ENCODE peak calls at places on chromosomes 7 and 10, in six cellular contexts. N is Panc1, F is kidney, O is lung, A is colonic mucosa, V is A549. Z is an unnamed sample.

GRCh38 chr7:148963583-148964509 is 64.5 kb downstream of the PDIA4 start:
- DNase-seq in O (no peak), F (peak; percentile 70), A (peak; percentile 47), V (no peak), N (no peak), Z (no peak)

GRCh38 chr7:227940-228339 is 35.6 kb downstream of the FAM20C start:
- DNase-seq in O (no peak), V (no peak), A (no peak), F (no peak), N (no peak), Z (no peak)

GRCh38 chr10:126966938-126967337 is 61.7 kb downstream of the DOCK1 start:
- DNase-seq in F (no peak), V (no peak), N (no peak), O (no peak), A (no peak), Z (no peak)

GRCh38 chr10:100339236-100339635 is 7.8 kb upstream of the SCD start:
- DNase-seq in N (no peak), F (no peak), O (no peak), A (no peak), V (no peak), Z (no peak)

GRCh38 chr10:112886463-112886862 is 63.6 kb upstream of the TCF7L2 start:
- DNase-seq in N (no peak), V (no peak), O (no peak), F (no peak), A (no peak), Z (no peak)

GRCh38 chr10:43208147-43209063 is 58.5 kb downstream of the RASGEF1A start:
- DNase-seq in N (no peak), F (peak; percentile 67), A (no peak), O (no peak), V (no peak), Z (no peak)

GRCh38 chr7:98866341-98866740 is 3.5 kb downstream of the TMEM130 start:
- DNase-seq in A (no peak), N (no peak), O (no peak), V (no peak), F (no peak), Z (no peak)

GRCh38 chr10:6114299-6114698 is 25.5 kb downstream of the RBM17 start:
- DNase-seq in A (no peak), N (no peak), V (no peak), F (no peak), O (no peak), Z (no peak)

GRCh38 chr7:75776295-75776971 is 4.4 kb upstream of the CCL26 start:
- DNase-seq in N (peak; percentile 67), F (no peak), A (no peak), V (no peak), O (no peak), Z (peak; percentile 60)

GRCh38 chr10:72126184-72126871 is 38.0 kb upstream of the SPOCK2 start:
- DNase-seq in F (no peak), A (no peak), O (no peak), V (peak; percentile 58), N (no peak), Z (peak; percentile 63)

GRCh38 chr10:116704926-116705325 is 37.4 kb downstream of the HSPA12A start:
- DNase-seq in O (no peak), A (no peak), V (no peak), N (no peak), F (no peak), Z (no peak)

GRCh38 chr10:74753295-74754211 is 72.8 kb upstream of the KAT6B start:
- DNase-seq in F (no peak), A (no peak), N (no peak), V (no peak), O (no peak), Z (no peak)

GRCh38 chr7:116305485-116306408 is 95.4 kb downstream of the TES start:
- DNase-seq in F (no peak), O (no peak), A (no peak), V (peak; percentile 52), N (no peak), Z (no peak)

GRCh38 chr10:28951484-28951883 is 274.2 kb downstream of the BAMBI start:
- DNase-seq in V (no peak), F (no peak), A (no peak), N (no peak), O (no peak), Z (no peak)

GRCh38 chr7:45573199-45573598 is 969 bp upstream of the ADCY1 start:
- DNase-seq in V (no peak), O (no peak), N (no peak), A (no peak), F (no peak), Z (no peak)

GRCh38 chr10:7195118-7195517 is 215.7 kb downstream of the SFMBT2 start:
- DNase-seq in F (no peak), O (no peak), A (no peak), V (no peak), N (no peak), Z (no peak)

GRCh38 chr7:75905785-75906604 is 9.0 kb upstream of the POR start:
- DNase-seq in O (peak; percentile 79), A (peak; percentile 27), N (no peak), V (peak; percentile 47), F (peak; percentile 92), Z (peak; percentile 20)

GRCh38 chr7:157022681-157023588 is 12.5 kb upstream of the MNX1 start:
- DNase-seq in A (peak; percentile 33), N (no peak), F (peak; percentile 41), V (no peak), O (peak; percentile 77), Z (no peak)

GRCh38 chr10:30694492-30695228 is 65.1 kb upstream of the LYZL2 start:
- DNase-seq in V (no peak), A (no peak), F (no peak), O (no peak), N (no peak), Z (no peak)

GRCh38 chr10:99395750-99396445 is 34.5 kb downstream of the GOT1 start:
- DNase-seq in V (no peak), N (no peak), F (no peak), A (no peak), O (no peak), Z (no peak)

GRCh38 chr10:24393206-24393605 is 184.3 kb downstream of the KIAA1217 start:
- DNase-seq in N (no peak), V (no peak), F (no peak), O (no peak), A (no peak), Z (no peak)

GRCh38 chr10:35392482-35393230 is 56.3 kb downstream of the CCNY start:
- DNase-seq in V (no peak), N (no peak), A (no peak), F (no peak), O (no peak), Z (no peak)

GRCh38 chr7:157522954-157523353 is 186.2 kb downstream of the DNAJB6 start:
- DNase-seq in A (no peak), V (no peak), N (no peak), F (no peak), O (no peak), Z (no peak)

GRCh38 chr10:79142522-79143309 is 74.0 kb downstream of the ZMIZ1 start:
- DNase-seq in V (no peak), A (no peak), N (no peak), O (no peak), F (no peak), Z (no peak)

GRCh38 chr10:79140083-79140793 is 71.5 kb downstream of the ZMIZ1 start:
- DNase-seq in V (no peak), F (no peak), A (no peak), N (no peak), O (no peak), Z (no peak)

GRCh38 chr10:79139124-79139835 is 70.5 kb downstream of the ZMIZ1 start:
- DNase-seq in V (no peak), F (peak; percentile 92), O (peak; percentile 53), A (no peak), N (no peak), Z (no peak)

GRCh38 chr10:79142064-79142491 is 73.3 kb downstream of the ZMIZ1 start:
- DNase-seq in V (no peak), O (no peak), A (no peak), F (peak; percentile 77), N (no peak), Z (no peak)

GRCh38 chr10:79140906-79141305 is 72.1 kb downstream of the ZMIZ1 start:
- DNase-seq in F (no peak), A (no peak), V (no peak), N (no peak), O (no peak), Z (no peak)
- H3K27ac ChIP-seq in F (no peak overlapping the region), A (no peak overlapping the region), V (peak overlapping the region; percentile 98), N (no peak overlapping the region), O (peak overlapping the region; percentile 63), Z (no peak overlapping the region)

GRCh38 chr7:139482662-139483466 is 609 bp downstream of the KLRG2 start:
- DNase-seq in V (no peak), A (peak; percentile 21), O (no peak), F (peak; percentile 73), N (no peak), Z (peak; percentile 16)
- H3K4me3 ChIP-seq in V (peak overlapping the region; percentile 51), A (peak overlapping the region; percentile 42), O (peak overlapping the region; percentile 21), F (no peak overlapping the region), N (no peak overlapping the region), Z (peak overlapping the region; percentile 24)

DNA sequence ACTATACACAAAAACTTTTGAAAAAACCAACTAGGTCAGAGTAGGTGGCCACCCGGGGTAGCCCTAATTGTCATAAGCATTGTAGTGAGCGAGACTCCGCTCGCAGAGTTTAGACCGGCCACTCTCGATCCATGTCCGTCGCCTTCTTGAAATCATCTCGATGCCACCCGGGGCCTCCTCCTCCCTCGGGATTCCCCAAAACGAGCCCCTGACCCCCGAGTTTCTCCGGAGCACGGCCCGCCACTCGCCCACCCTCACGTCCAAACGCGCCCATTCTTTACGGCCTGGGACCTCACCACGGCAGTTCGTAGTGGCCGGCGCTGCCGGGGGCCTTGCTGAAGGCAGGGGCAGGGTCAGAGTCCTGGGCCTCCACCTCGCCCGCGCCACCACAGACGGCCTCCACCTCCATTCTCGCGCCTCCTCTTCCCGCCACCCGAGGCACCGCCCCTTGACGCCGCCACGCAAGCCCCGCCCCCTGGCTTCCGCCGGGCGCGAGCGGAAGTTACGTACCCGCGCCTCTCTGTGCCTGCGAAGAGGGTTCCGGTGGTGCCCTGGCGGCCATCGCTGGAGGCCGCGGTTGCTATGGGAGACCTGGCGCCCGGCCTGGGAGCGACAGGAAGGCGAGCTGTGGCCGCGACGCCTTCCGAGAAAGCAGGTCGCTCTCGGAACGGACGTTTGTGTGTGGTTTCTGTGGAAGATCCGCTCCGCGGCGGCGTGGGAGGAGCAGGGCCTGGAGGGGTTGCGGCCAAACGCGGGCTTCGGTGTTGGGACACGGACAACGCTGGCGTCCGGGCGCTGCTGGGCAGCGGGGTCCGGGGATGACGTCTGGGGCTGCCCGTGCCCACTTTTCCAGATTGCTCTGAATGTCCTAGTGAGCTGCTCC is at the start of gene RFC2:
- DNase-seq in N (peak; percentile 71), A (peak; percentile 98), V (peak; percentile 93), F (peak; percentile 99), O (peak; percentile 96), Z (peak; percentile 97)
- TF ChIP-seq CTCF in N (no peak), A (no peak), V (no peak), F (peak; percentile 45), O (peak; percentile 41), Z (no peak)

DNA sequence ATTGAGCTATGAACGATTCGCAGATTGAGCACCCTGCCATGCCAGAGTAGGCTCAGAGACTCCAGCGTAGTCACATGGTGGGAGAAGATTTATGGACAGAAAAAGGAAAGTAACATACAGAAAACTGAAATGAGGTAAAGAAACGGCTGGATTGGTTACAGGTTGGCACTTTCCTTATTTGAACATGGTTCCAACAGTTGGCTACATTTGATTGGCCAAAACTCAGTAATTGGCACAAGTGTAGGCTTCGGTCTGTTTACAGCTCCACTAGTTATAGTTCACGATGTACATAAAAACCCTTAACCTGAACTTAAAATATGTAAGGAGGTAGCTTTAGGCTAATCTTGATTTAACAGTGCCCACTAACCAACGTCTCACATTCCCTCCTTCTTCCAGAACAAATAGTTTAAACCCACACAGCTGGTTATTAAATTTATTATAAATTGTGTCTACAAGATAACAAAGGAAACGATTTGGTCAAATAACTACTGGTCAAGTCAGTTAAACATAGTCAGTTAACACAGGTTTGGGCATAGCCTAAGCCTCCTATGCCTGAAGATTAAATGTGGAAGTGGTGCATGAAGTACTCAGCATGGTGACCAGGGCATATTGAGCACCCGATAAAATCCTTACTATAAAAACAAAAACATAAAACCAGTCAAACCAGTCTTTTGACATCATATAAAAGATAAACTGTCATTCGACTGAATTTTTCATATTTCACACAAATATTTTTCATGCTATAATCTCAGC is 17.9 kb upstream of the MTERF1 start:
- DNase-seq in O (no peak), A (no peak), F (no peak), N (no peak), V (no peak), Z (no peak)
- H3K27ac ChIP-seq in O (no peak overlapping the region), A (no peak overlapping the region), F (no peak overlapping the region), N (no peak overlapping the region), V (no peak overlapping the region), Z (no peak overlapping the region)